ENCODE peak calls at places on chromosomes 3 and 15, in nine cellular contexts. H is GM12865, A is pancreas, J is tibial nerve, B is heart left ventricle, Q is coronary artery, O is kidney epithelial cell, C is GM12864, L is IMR-90. U is an unnamed sample.

GRCh38 chr3:53196575-53197407 is 35.8 kb downstream of the PRKCD start:
- DNase-seq in H (peak), A (no peak), J (peak), B (no peak), Q (no peak), O (no peak), C (peak), L (peak), U (no peak)

GRCh38 chr15:99424131-99424571 is 141.6 kb upstream of the MEF2A start:
- DNase-seq in H (no peak), A (no peak), J (no peak), B (no peak), Q (no peak), O (no peak), C (no peak), L (no peak), U (no peak)

GRCh38 chr3:149197669-149198068 is 24.0 kb downstream of the CP start:
- DNase-seq in H (no peak), A (no peak), J (no peak), B (no peak), Q (no peak), O (no peak), C (no peak), L (no peak), U (no peak)

GRCh38 chr3:194555175-194556062 is 68.6 kb upstream of the ATP13A3 start:
- DNase-seq in H (no peak), A (no peak), J (no peak), B (no peak), Q (no peak), O (no peak), C (no peak), L (no peak), U (no peak)

GRCh38 chr15:80950291-80951078 is 39.1 kb downstream of the MESD start:
- DNase-seq in H (no peak), A (no peak), J (no peak), B (no peak), Q (peak), O (no peak), C (no peak), L (no peak), U (no peak)

GRCh38 chr3:187678869-187679268 is 8.7 kb upstream of the SST start:
- DNase-seq in H (peak), A (no peak), J (peak), B (no peak), Q (no peak), O (no peak), C (no peak), L (peak), U (no peak)

GRCh38 chr3:36765104-36765503 is 751 bp upstream of the DCLK3 start:
- DNase-seq in H (no peak), A (no peak), J (no peak), B (no peak), Q (no peak), O (no peak), C (no peak), L (no peak), U (no peak)

GRCh38 chr3:37536033-37536432 is 325.6 kb upstream of the CTDSPL start:
- DNase-seq in H (no peak), A (no peak), J (no peak), B (no peak), Q (no peak), O (no peak), C (no peak), L (no peak), U (no peak)

GRCh38 chr3:32456429-32457130 is 46.1 kb downstream of the CMTM6 start:
- DNase-seq in H (no peak), A (no peak), J (no peak), B (no peak), Q (no peak), O (no peak), C (no peak), L (no peak), U (no peak)

GRCh38 chr3:72329354-72329753 is 518.9 kb downstream of the SHQ1 start:
- DNase-seq in H (no peak), A (no peak), J (no peak), B (no peak), Q (no peak), O (no peak), C (no peak), L (no peak), U (no peak)

GRCh38 chr3:13455644-13456043 is 24.5 kb upstream of the HDAC11 start:
- DNase-seq in H (no peak), A (no peak), J (no peak), B (no peak), Q (no peak), O (no peak), C (no peak), L (no peak), U (no peak)

GRCh38 chr3:112005091-112005672 is 6.5 kb downstream of the TAGLN3 start:
- DNase-seq in H (no peak), A (no peak), J (no peak), B (no peak), Q (no peak), O (no peak), C (no peak), L (peak), U (no peak)

GRCh38 chr15:29698030-29698701 is 124.1 kb downstream of the TJP1 start:
- DNase-seq in H (no peak), A (no peak), J (no peak), B (no peak), Q (no peak), O (peak), C (no peak), L (peak), U (peak)

GRCh38 chr3:33145901-33146580 is 32.2 kb downstream of the CRTAP start:
- DNase-seq in H (no peak), A (no peak), J (no peak), B (no peak), Q (no peak), O (no peak), C (no peak), L (no peak), U (no peak)

GRCh38 chr3:5499404-5499803 is 311.9 kb downstream of the EDEM1 start:
- DNase-seq in H (peak), A (no peak), J (no peak), B (no peak), Q (no peak), O (no peak), C (peak), L (no peak), U (no peak)

GRCh38 chr15:48781481-48782081 is 29.3 kb downstream of the CEP152 start:
- DNase-seq in H (no peak), A (no peak), J (no peak), B (no peak), Q (no peak), O (no peak), C (no peak), L (no peak), U (no peak)

GRCh38 chr3:38479431-38480092 is 16.6 kb upstream of the EXOG start:
- DNase-seq in H (peak), A (peak), J (peak), B (peak), Q (no peak), O (no peak), C (no peak), L (peak), U (no peak)

GRCh38 chr15:92118162-92118935 is 264.8 kb downstream of the SLCO3A1 start:
- DNase-seq in H (no peak), A (no peak), J (no peak), B (no peak), Q (no peak), O (no peak), C (no peak), L (peak), U (no peak)

GRCh38 chr3:17949116-17949515 is 206.7 kb upstream of the TBC1D5 start:
- DNase-seq in H (no peak), A (no peak), J (no peak), B (no peak), Q (no peak), O (no peak), C (no peak), L (no peak), U (no peak)

GRCh38 chr3:188780188-188781147 is 391.3 kb upstream of the TPRG1 start:
- DNase-seq in H (no peak), A (peak), J (peak), B (no peak), Q (no peak), O (no peak), C (no peak), L (no peak), U (peak)

GRCh38 chr15:93562752-93563151 is 473.7 kb upstream of the RGMA start:
- DNase-seq in H (no peak), A (no peak), J (no peak), B (no peak), Q (no peak), O (no peak), C (no peak), L (no peak), U (peak)

GRCh38 chr3:160697628-160698382 is 20.8 kb downstream of the ARL14 start:
- DNase-seq in H (peak), A (no peak), J (no peak), B (no peak), Q (no peak), O (no peak), C (no peak), L (peak), U (no peak)

GRCh38 chr3:100516843-100517242 is 24.4 kb downstream of the TMEM45A start:
- DNase-seq in H (no peak), A (no peak), J (no peak), B (no peak), Q (no peak), O (no peak), C (no peak), L (peak), U (no peak)

GRCh38 chr15:58065445-58066041 is at the start of gene ALDH1A2:
- DNase-seq in H (no peak), A (no peak), J (no peak), B (peak), Q (peak), O (no peak), C (no peak), L (no peak), U (no peak)

GRCh38 chr15:40320931-40321371 is 2.5 kb upstream of the INAFM2 start:
- DNase-seq in H (peak), A (no peak), J (peak), B (peak), Q (no peak), O (no peak), C (no peak), L (peak), U (no peak)

GRCh38 chr3:154427685-154428291 is 2.2 kb downstream of the GPR149 start:
- DNase-seq in H (no peak), A (no peak), J (no peak), B (no peak), Q (no peak), O (no peak), C (no peak), L (no peak), U (no peak)

GRCh38 chr3:13866406-13866965 is 13.4 kb downstream of the WNT7A start:
- DNase-seq in H (no peak), A (no peak), J (no peak), B (no peak), Q (no peak), O (no peak), C (no peak), L (no peak), U (no peak)

GRCh38 chr15:67079361-67079760 is 14.0 kb downstream of the SMAD3 start:
- DNase-seq in H (no peak), A (no peak), J (no peak), B (no peak), Q (no peak), O (no peak), C (no peak), L (peak), U (no peak)

GRCh38 chr3:108388136-108389132 is 92.1 kb downstream of the HHLA2 start:
- DNase-seq in H (peak), A (no peak), J (no peak), B (no peak), Q (no peak), O (no peak), C (peak), L (no peak), U (no peak)

DNA sequence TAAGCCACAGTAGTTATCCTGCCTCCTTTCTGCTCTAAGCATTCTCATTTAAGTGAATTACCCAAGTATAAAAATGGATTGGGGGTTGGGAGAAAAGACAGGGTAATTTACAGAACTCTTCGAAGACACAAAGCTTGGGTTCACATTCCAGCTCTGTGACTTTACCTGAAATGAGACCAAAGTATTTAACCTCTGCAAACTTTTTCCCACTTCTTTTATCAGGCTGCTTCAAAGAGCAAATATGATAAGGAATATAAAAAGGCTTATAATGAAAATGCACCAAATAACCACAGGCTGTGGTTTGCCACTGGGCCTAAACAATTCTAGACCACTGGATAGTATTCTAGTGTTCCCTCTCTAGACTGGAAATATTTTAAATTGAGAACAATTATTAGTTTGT is 64.4 kb downstream of the UACA start:
- DNase-seq in H (no peak), A (no peak), J (no peak), B (no peak), Q (no peak), O (no peak), C (no peak), L (no peak), U (no peak)
- H3K4me3 ChIP-seq in H (no peak), A (no peak), J (no peak), B (peak), Q (peak), O (no peak), C (no peak), L (no peak), U (no peak)

GRCh38 chr15:62904511-62904910 is 138.0 kb upstream of the TPM1 start:
- DNase-seq in H (no peak), A (no peak), J (no peak), B (no peak), Q (no peak), O (no peak), C (no peak), L (no peak), U (no peak)
- TF ChIP-seq CTCF in H (no peak), A (no peak), J (no peak), B (no peak), Q (no peak), O (no peak), C (no peak), L (no peak), U (no peak)

GRCh38 chr15:45669422-45669821 is 34.6 kb downstream of the SQOR start:
- DNase-seq in H (no peak), A (no peak), J (no peak), B (no peak), Q (no peak), O (no peak), C (no peak), L (no peak), U (no peak)
- H3K4me3 ChIP-seq in H (no peak), A (no peak), J (no peak), B (no peak), Q (no peak), O (no peak), C (no peak), L (no peak), U (no peak)

GRCh38 chr3:48408823-48409281 is 21.0 kb downstream of the PLXNB1 start:
- DNase-seq in H (no peak), A (no peak), J (peak), B (no peak), Q (peak), O (no peak), C (no peak), L (no peak), U (no peak)
- TF ChIP-seq CTCF in H (peak), A (no peak), J (no peak), B (no peak), Q (no peak), O (peak), C (peak), L (no peak), U (peak)

DNA sequence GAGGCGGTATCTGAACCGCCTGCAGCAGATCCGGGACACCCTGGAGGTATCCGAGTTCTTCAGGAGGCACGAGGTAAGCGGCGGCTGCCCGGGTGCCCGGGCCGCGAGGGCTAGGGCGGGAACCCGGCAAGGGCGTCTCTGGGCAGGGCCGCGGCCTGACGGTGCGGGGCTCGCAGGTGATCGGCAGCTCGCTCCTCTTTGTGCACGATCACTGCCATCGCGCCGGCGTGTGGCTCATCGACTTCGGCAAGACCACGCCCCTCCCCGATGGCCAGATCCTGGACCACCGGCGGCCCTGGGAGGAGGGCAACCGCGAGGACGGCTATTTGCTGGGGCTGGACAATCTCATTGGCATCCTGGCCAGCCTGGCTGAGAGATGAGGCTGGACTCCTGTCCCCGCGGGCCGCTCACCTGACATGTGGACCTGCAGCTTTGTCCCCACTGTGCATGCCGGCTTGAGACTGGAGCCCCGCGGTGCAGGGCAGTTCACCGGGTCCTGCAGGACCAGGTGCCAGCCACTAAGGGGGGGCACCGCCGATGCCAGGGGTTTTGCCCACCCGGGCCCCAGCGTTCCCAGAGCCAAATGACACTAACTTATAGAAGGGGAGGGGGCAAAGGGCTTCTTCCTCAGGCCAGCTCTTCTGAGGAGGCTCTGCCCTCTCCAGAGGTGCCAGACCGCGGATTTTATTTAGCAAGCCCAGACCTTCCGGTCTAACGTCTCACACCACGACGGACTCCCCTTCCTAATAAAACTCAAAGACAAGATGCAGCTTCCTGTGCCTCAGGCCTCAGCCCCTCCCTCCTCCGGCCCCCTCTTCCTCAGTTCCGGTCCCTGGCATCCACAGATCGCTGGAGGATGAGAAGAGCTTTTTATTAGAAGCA is 9.4 kb downstream of the ITPKA start:
- DNase-seq in H (no peak), A (no peak), J (no peak), B (peak), Q (no peak), O (no peak), C (no peak), L (no peak), U (no peak)
- H3K4me3 ChIP-seq in H (no peak), A (no peak), J (no peak), B (no peak), Q (peak), O (no peak), C (no peak), L (no peak), U (no peak)

GRCh38 chr3:126938520-126939346 is 44.2 kb upstream of the PLXNA1 start:
- DNase-seq in H (no peak), A (no peak), J (no peak), B (no peak), Q (no peak), O (no peak), C (no peak), L (no peak), U (no peak)

GRCh38 chr3:126937533-126938432 is 45.1 kb upstream of the PLXNA1 start:
- DNase-seq in H (no peak), A (no peak), J (no peak), B (no peak), Q (no peak), O (no peak), C (no peak), L (peak), U (no peak)

GRCh38 chr3:126936853-126937395 is 46.0 kb upstream of the PLXNA1 start:
- DNase-seq in H (no peak), A (no peak), J (no peak), B (no peak), Q (no peak), O (no peak), C (no peak), L (no peak), U (no peak)

GRCh38 chr3:126941721-126942270 is 41.1 kb upstream of the PLXNA1 start:
- DNase-seq in H (no peak), A (no peak), J (no peak), B (no peak), Q (no peak), O (peak), C (no peak), L (peak), U (peak)

DNA sequence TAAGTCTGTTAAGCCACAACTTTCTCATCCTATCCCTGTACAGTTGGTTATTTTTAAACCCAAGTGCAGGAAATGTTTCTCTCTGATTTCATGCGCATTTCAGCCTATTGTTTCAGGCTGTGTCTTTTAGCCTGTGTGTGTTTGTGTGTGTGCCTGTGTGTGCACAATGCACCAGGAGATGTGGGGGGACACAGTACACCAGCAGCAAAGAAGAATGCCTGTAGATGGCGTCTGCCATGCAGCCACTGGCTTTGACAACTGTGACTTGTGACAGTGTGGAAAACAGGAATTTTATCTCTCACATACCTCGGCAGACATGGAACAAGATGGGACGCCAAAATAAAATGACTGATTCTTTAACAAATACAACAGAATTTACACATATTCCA is 43.6 kb upstream of the PLXNA1 start:
- DNase-seq in H (no peak), A (no peak), J (no peak), B (no peak), Q (no peak), O (no peak), C (no peak), L (no peak), U (no peak)
- TF ChIP-seq CTCF in H (no peak), A (no peak), J (no peak), B (peak), Q (no peak), O (no peak), C (no peak), L (no peak), U (peak)